ENCODE peak calls at places on chromosomes 4 and X, in eight cellular contexts. E is H1, G is left lung, R is K562, F is left ventricle myocardium inferior, I is BJ, T is fibroblast of mammary gland, B is thoracic aorta. K is an unnamed sample.

GRCh38 chr4:85106805-85107336 is 140.4 kb upstream of the WDFY3 start:
- DNase-seq in E (no peak), G (no peak), R (no peak), F (no peak), I (no peak), T (no peak), B (no peak), K (no peak)

GRCh38 chrX:52839137-52839536 is 28.1 kb downstream of the XAGE5 start:
- DNase-seq in E (no peak), G (no peak), R (no peak), F (no peak), I (no peak), T (no peak), B (no peak), K (no peak)

GRCh38 chr4:84971319-84971932 is 4.9 kb upstream of the WDFY3 start:
- DNase-seq in E (no peak), G (no peak), R (peak), F (no peak), I (no peak), T (peak), B (no peak), K (no peak)

GRCh38 chrX:138191998-138192397 is 519.5 kb downstream of the FGF13 start:
- DNase-seq in E (peak), G (no peak), R (peak), F (no peak), I (no peak), T (peak), B (no peak), K (no peak)

GRCh38 chr4:168731006-168731636 is 234.3 kb downstream of the PALLD start:
- DNase-seq in E (no peak), G (no peak), R (no peak), F (no peak), I (no peak), T (peak), B (no peak), K (no peak)

GRCh38 chr4:3168029-3168428 is 80.9 kb upstream of the MSANTD1 start:
- DNase-seq in E (no peak), G (no peak), R (peak), F (no peak), I (no peak), T (peak), B (no peak), K (no peak)

GRCh38 chr4:961651-962230 is 11.6 kb downstream of the DGKQ start:
- DNase-seq in E (no peak), G (no peak), R (no peak), F (no peak), I (no peak), T (no peak), B (no peak), K (no peak)

GRCh38 chrX:27186671-27187070 is 276.5 kb downstream of the PPP4R3C start:
- DNase-seq in E (no peak), G (no peak), R (peak), F (no peak), I (no peak), T (peak), B (no peak), K (no peak)

GRCh38 chrX:136162827-136163427 is 15.6 kb downstream of the FHL1 start:
- DNase-seq in E (peak), G (no peak), R (peak), F (peak), I (no peak), T (peak), B (no peak), K (no peak)

GRCh38 chr4:7904942-7905341 is 34.7 kb downstream of the AFAP1 start:
- DNase-seq in E (no peak), G (no peak), R (no peak), F (no peak), I (peak), T (peak), B (no peak), K (no peak)

GRCh38 chr4:35725131-35725530 is 519.2 kb downstream of the ARAP2 start:
- DNase-seq in E (no peak), G (no peak), R (no peak), F (no peak), I (no peak), T (no peak), B (no peak), K (no peak)

GRCh38 chr4:23333946-23334878 is 555.6 kb downstream of the PPARGC1A start:
- DNase-seq in E (no peak), G (no peak), R (peak), F (no peak), I (peak), T (peak), B (no peak), K (no peak)

GRCh38 chrX:132532955-132533354 is 44.1 kb upstream of the MBNL3 start:
- DNase-seq in E (no peak), G (no peak), R (no peak), F (no peak), I (no peak), T (peak), B (no peak), K (no peak)

GRCh38 chr4:82005153-82005552 is 368.6 kb downstream of the HNRNPD start:
- DNase-seq in E (no peak), G (no peak), R (no peak), F (no peak), I (no peak), T (no peak), B (no peak), K (no peak)

GRCh38 chr4:119721878-119722277 is 93.3 kb upstream of the PDE5A start:
- DNase-seq in E (no peak), G (no peak), R (no peak), F (no peak), I (no peak), T (no peak), B (no peak), K (no peak)

GRCh38 chr4:2930821-2931764 is 32.1 kb downstream of the NOP14 start:
- DNase-seq in E (peak), G (peak), R (no peak), F (peak), I (no peak), T (no peak), B (peak), K (no peak)

GRCh38 chr4:39320381-39321115 is 45.6 kb downstream of the RFC1 start:
- DNase-seq in E (no peak), G (no peak), R (no peak), F (no peak), I (no peak), T (peak), B (no peak), K (no peak)

GRCh38 chr4:92031825-92032224 is 271.9 kb upstream of the GRID2 start:
- DNase-seq in E (no peak), G (no peak), R (no peak), F (no peak), I (no peak), T (no peak), B (no peak), K (no peak)

GRCh38 chr4:39078829-39079228 is 16.8 kb downstream of the KLHL5 start:
- DNase-seq in E (no peak), G (no peak), R (no peak), F (no peak), I (no peak), T (no peak), B (no peak), K (no peak)

GRCh38 chrX:50615570-50616158 is 145.0 kb upstream of the DGKK start:
- DNase-seq in E (no peak), G (no peak), R (no peak), F (no peak), I (no peak), T (no peak), B (no peak), K (no peak)

GRCh38 chr4:52057196-52057595 is 6.1 kb downstream of the SPATA18 start:
- DNase-seq in E (no peak), G (no peak), R (no peak), F (no peak), I (no peak), T (peak), B (no peak), K (no peak)

GRCh38 chr4:54233128-54233696 is 4.1 kb downstream of the PDGFRA start:
- DNase-seq in E (peak), G (peak), R (peak), F (peak), I (no peak), T (peak), B (no peak), K (peak)

GRCh38 chr4:54231419-54232150 is 2.5 kb downstream of the PDGFRA start:
- DNase-seq in E (peak), G (peak), R (no peak), F (peak), I (no peak), T (peak), B (no peak), K (no peak)

GRCh38 chr4:54233697-54234496 is 4.8 kb downstream of the PDGFRA start:
- DNase-seq in E (peak), G (peak), R (peak), F (peak), I (no peak), T (peak), B (no peak), K (peak)

GRCh38 chr4:54232151-54232688 is 3.1 kb downstream of the PDGFRA start:
- DNase-seq in E (peak), G (no peak), R (no peak), F (no peak), I (no peak), T (peak), B (no peak), K (no peak)

GRCh38 chr4:54234497-54235205 is 5.6 kb downstream of the PDGFRA start:
- DNase-seq in E (no peak), G (no peak), R (no peak), F (no peak), I (no peak), T (no peak), B (no peak), K (no peak)
- H3K4me3 ChIP-seq in E (no peak), G (no peak), R (no peak), F (peak), I (peak), T (peak), B (peak), K (peak)

DNA sequence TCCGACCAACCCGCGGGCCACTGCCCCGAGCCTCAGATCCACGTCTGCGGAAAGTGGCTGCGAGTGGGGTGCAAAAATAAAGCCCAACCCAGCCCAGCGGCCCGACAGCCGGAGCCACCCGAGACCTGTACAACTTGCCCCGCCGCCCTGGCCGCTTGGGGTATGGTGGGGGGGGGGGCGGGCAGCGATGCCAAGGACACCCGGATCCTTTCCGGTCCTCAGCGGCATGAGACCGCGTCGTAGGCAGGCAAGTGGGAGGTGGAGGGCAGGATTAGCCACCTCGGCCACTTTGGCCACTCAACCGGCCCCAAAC is 1.6 kb downstream of the SLITRK4 start:
- DNase-seq in E (no peak), G (no peak), R (no peak), F (no peak), I (no peak), T (no peak), B (no peak), K (peak)
- H3K4me3 ChIP-seq in E (peak), G (peak), R (no peak), F (peak), I (no peak), T (no peak), B (peak), K (peak)

DNA sequence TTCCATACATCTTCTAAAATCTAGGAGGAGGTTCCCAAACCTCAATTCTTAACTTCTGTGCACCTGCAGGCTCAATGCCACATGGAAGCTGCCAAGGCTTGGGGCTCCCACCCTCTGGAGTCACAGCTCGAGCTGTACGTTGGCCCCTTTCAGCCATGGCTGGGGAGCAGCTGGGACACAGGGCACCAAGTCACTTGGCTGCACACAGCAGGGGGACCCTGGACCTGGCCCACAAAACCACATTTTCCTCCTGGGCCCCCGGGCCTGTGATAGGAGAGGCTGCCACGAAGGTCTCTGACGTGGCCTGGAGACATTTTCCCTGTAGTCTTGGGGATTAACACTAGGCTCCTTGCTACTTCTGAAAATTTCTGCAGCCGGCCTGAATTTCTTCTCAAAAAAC is 8.2 kb upstream of the TENT5D start:
- DNase-seq in E (no peak), G (no peak), R (no peak), F (no peak), I (no peak), T (no peak), B (no peak), K (no peak)
- H3K4me3 ChIP-seq in E (no peak), G (no peak), R (no peak), F (no peak), I (no peak), T (no peak), B (no peak), K (no peak)

GRCh38 chrX:2846992-2847391 is 18.3 kb downstream of the GYG2 start:
- DNase-seq in E (no peak), G (no peak), R (no peak), F (no peak), I (no peak), T (no peak), B (no peak), K (no peak)

GRCh38 chrX:2848806-2849420 is 20.2 kb downstream of the GYG2 start:
- DNase-seq in E (no peak), G (no peak), R (no peak), F (no peak), I (no peak), T (peak), B (no peak), K (no peak)
- H3K4me3 ChIP-seq in E (no peak), G (no peak), R (no peak), F (no peak), I (no peak), T (no peak), B (peak), K (no peak)

GRCh38 chr4:89835413-89835812 is 1.5 kb downstream of the SNCA start:
- DNase-seq in E (no peak), G (no peak), R (no peak), F (no peak), I (no peak), T (no peak), B (no peak), K (no peak)
- H3K4me3 ChIP-seq in E (no peak), G (no peak), R (no peak), F (peak), I (no peak), T (no peak), B (no peak), K (no peak)

GRCh38 chrX:150326843-150327242 is 36.3 kb upstream of the MAMLD1 start:
- DNase-seq in E (no peak), G (no peak), R (no peak), F (no peak), I (no peak), T (no peak), B (no peak), K (no peak)

GRCh38 chrX:150334100-150334499 is 29.0 kb upstream of the MAMLD1 start:
- DNase-seq in E (no peak), G (no peak), R (no peak), F (peak), I (no peak), T (peak), B (no peak), K (peak)

GRCh38 chrX:150332023-150332422 is 31.1 kb upstream of the MAMLD1 start:
- DNase-seq in E (no peak), G (no peak), R (no peak), F (no peak), I (no peak), T (no peak), B (no peak), K (no peak)

GRCh38 chrX:150329282-150329681 is 33.8 kb upstream of the MAMLD1 start:
- DNase-seq in E (no peak), G (no peak), R (no peak), F (no peak), I (no peak), T (no peak), B (no peak), K (no peak)

DNA sequence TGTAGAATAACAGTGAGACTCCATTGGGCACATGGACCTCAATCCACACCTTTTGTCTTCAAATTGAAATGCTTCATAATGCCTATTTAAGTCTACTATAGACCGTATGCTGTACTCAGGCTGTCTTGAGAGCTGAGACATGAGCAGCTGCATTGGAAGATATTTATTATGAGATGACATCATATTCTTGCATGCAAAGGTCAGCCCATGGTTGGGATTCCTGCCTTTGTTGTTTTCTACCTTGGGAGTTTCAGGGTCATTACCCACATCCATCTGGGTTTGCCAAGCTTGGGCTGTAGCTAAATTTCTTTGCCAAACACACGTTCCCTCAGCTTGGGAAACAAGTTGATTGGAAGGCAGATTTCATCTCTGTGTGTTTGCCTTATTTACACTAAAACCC is 33.2 kb upstream of the MAMLD1 start:
- DNase-seq in E (no peak), G (no peak), R (no peak), F (no peak), I (no peak), T (no peak), B (no peak), K (no peak)
- H3K4me3 ChIP-seq in E (no peak), G (no peak), R (no peak), F (no peak), I (no peak), T (no peak), B (no peak), K (no peak)

DNA sequence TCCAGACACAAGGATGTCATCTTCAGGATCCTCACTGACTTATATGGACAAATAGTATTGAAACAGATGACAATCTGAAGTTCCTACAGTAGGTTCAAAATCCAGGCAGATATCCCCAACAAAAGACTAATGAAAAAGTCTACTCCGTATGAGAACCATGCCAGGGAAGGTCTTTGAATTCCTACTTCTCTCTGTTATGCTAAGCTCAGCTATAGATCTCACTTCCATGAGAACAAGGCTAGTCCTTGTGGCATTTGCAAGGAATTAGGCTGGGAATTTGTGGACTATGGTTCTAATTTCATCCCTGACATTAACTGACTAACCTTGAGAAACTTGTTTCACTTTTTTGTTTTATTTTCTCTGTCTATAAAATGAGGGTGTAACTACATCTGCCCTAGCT is 229.8 kb downstream of the IL1RAPL2 start:
- DNase-seq in E (no peak), G (no peak), R (no peak), F (no peak), I (no peak), T (no peak), B (no peak), K (no peak)
- H3K4me3 ChIP-seq in E (no peak), G (no peak), R (no peak), F (no peak), I (no peak), T (no peak), B (no peak), K (no peak)

GRCh38 chrX:47574609-47575325 is 7.5 kb upstream of the TIMP1 start:
- DNase-seq in E (no peak), G (no peak), R (no peak), F (no peak), I (no peak), T (no peak), B (no peak), K (no peak)

GRCh38 chrX:47572773-47573333 is 9.4 kb upstream of the TIMP1 start:
- DNase-seq in E (no peak), G (no peak), R (no peak), F (no peak), I (no peak), T (no peak), B (no peak), K (no peak)

GRCh38 chrX:47574096-47574553 is 8.1 kb upstream of the TIMP1 start:
- DNase-seq in E (no peak), G (no peak), R (no peak), F (no peak), I (no peak), T (no peak), B (no peak), K (no peak)

GRCh38 chrX:47571896-47572295 is 10.3 kb upstream of the TIMP1 start:
- DNase-seq in E (no peak), G (no peak), R (no peak), F (no peak), I (no peak), T (no peak), B (no peak), K (no peak)

DNA sequence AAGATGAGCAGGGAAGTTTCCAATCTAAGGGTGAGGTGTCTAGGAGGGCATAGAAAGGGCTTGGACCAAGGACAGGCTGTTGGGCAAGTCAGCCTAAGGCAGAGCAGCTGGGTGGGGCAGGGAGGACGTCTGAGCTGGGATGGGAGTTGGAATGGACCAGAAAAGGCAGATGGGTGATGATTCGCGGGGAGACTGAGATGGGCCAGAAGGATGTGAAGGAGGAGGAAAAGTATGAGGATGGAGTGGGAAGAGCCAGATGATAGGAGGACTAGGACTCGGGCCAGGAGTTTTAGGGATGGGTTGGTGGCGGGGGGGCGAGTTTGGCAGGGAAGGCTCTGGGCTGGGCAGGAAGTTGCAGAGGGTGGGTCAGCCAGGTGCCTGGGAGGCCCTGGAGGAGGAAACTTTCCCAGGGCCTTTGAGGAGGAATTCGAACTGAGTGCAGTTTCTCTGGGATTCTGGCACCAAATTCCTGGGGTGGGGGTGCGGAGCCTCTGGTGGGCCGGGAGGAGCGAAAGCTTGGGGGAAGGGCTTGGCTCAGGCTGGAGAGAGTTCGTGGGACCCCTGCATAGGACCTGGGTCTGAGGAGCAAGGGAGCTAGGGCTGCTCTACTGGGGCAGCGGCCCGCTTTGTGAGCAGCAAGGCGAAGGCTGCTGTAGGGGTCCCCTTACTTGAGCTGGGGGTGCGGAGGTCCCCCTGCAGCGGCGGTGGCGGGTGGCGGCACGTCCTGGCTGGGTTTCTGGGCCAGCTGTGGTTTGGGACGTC is 8.7 kb upstream of the TIMP1 start:
- DNase-seq in E (peak), G (no peak), R (no peak), F (peak), I (peak), T (peak), B (no peak), K (no peak)
- H3K4me3 ChIP-seq in E (peak), G (no peak), R (no peak), F (peak), I (peak), T (no peak), B (peak), K (no peak)

GRCh38 chrX:72273718-72274117 is 3.3 kb downstream of the RPS4X start:
- DNase-seq in E (no peak), G (no peak), R (no peak), F (no peak), I (no peak), T (no peak), B (no peak), K (no peak)
- H3K4me3 ChIP-seq in E (no peak), G (no peak), R (no peak), F (no peak), I (no peak), T (peak), B (no peak), K (no peak)

GRCh38 chr4:176883681-176884418 is 91.1 kb upstream of the VEGFC start:
- DNase-seq in E (no peak), G (no peak), R (no peak), F (no peak), I (peak), T (peak), B (no peak), K (no peak)
- H3K4me3 ChIP-seq in E (no peak), G (no peak), R (no peak), F (no peak), I (no peak), T (no peak), B (no peak), K (no peak)

K was measured in gastrocnemius medialis.